ENCODE peak calls at places on chromosome 20, in seven cellular contexts. E is ascending aorta; C is HT1080; W is naive thymus-derived CD8-positive, alpha-beta T cell; D is heart right ventricle; Z is AG04449; Q is left cardiac atrium. U is an unnamed sample.

GRCh38 chr20:38158701-38159325 is 6.3 kb downstream of the TGM2 start:
- DNase-seq in E (peak), Z (no peak), Q (peak), W (no peak), C (no peak), D (peak), U (peak)

GRCh38 chr20:9989066-9989724 is 45.6 kb upstream of the ANKEF1 start:
- DNase-seq in C (peak), E (no peak), D (no peak), W (no peak), Z (no peak), Q (no peak), U (no peak)

GRCh38 chr20:62051166-62051900 is 14.3 kb downstream of the TAF4 start:
- DNase-seq in W (no peak), D (no peak), Q (no peak), Z (no peak), E (no peak), C (no peak), U (no peak)

GRCh38 chr20:20552076-20552475 is 160.4 kb downstream of the RALGAPA2 start:
- DNase-seq in Q (no peak), Z (no peak), C (no peak), W (no peak), E (no peak), D (no peak), U (no peak)

GRCh38 chr20:52083627-52084232 is 107.8 kb downstream of the ZFP64 start:
- DNase-seq in E (no peak), W (no peak), Z (no peak), D (peak), C (peak), Q (peak), U (no peak)

GRCh38 chr20:2093883-2094282 is 7.7 kb upstream of the STK35 start:
- DNase-seq in Q (no peak), Z (no peak), W (no peak), C (no peak), D (no peak), E (no peak), U (no peak)

GRCh38 chr20:53061305-53061704 is 89.1 kb downstream of the TSHZ2 start:
- DNase-seq in Q (no peak), Z (no peak), W (no peak), E (no peak), C (no peak), D (no peak), U (no peak)

GRCh38 chr20:59606566-59606965 is 2.2 kb downstream of the PHACTR3 start:
- DNase-seq in W (no peak), E (no peak), Q (no peak), D (no peak), Z (no peak), C (no peak), U (no peak)

GRCh38 chr20:9903048-9903651 is 64.3 kb upstream of the PAK5 start:
- DNase-seq in Q (no peak), Z (no peak), E (no peak), C (no peak), W (no peak), D (no peak), U (no peak)

GRCh38 chr20:41347523-41348429 is 7.2 kb downstream of the LPIN3 start:
- DNase-seq in C (no peak), E (no peak), Z (no peak), W (no peak), Q (no peak), D (no peak), U (peak)

GRCh38 chr20:2751868-2752630 is 48.4 kb downstream of the CPXM1 start:
- DNase-seq in C (no peak), E (peak), Z (no peak), D (no peak), Q (no peak), W (peak), U (no peak)